ENCODE peak calls at places on chromosomes 6 and 20, in five cellular contexts. O is nucleus accumbens; H is iris pigment epithelial cell; E is RPMI7951; J is stimulated activated CD8-positive, alpha-beta memory T cell treated with anti-CD3 and anti-CD28 coated beads, Interleukin-4, amount 100 ng/mL, for 1 hour. N is an unnamed sample.

GRCh38 chr20:3092611-3093379 is 8.3 kb upstream of the AVP start:
- DNase-seq in J (no peak), E (no peak), H (no peak), O (no peak), N (no peak)

GRCh38 chr6:42727084-42727601 is 4.7 kb upstream of the PRPH2 start:
- DNase-seq in E (no peak), J (no peak), H (peak; percentile 24), O (no peak), N (no peak)

GRCh38 chr6:139977887-139978332 is 603.5 kb upstream of the CITED2 start:
- DNase-seq in O (no peak), E (peak; percentile 81), J (no peak), H (peak; percentile 86), N (no peak)

GRCh38 chr20:23998392-23998791 is 9.8 kb upstream of the GGTLC1 start:
- DNase-seq in J (no peak), O (no peak), E (no peak), H (no peak), N (no peak)

GRCh38 chr6:79510707-79511106 is 26.5 kb downstream of the LCA5 start:
- DNase-seq in O (no peak), H (no peak), E (no peak), J (no peak), N (no peak)

GRCh38 chr6:129567374-129567773 is 142.6 kb downstream of the ARHGAP18 start:
- DNase-seq in J (no peak), H (peak; percentile 34), O (no peak), E (peak; percentile 33), N (no peak)

GRCh38 chr6:118401325-118401998 is 146.6 kb upstream of the PLN start:
- DNase-seq in H (no peak), O (no peak), J (no peak), E (no peak), N (no peak)

GRCh38 chr6:170144952-170145587 is 145.8 kb downstream of the DLL1 start:
- DNase-seq in H (no peak), O (no peak), E (no peak), J (no peak), N (no peak)

GRCh38 chr6:118641042-118641441 is 10.3 kb downstream of the CEP85L start:
- DNase-seq in J (no peak), H (no peak), E (no peak), O (no peak), N (no peak)

GRCh38 chr20:49037962-49038387 is 8.1 kb upstream of the CSE1L start:
- DNase-seq in E (peak; percentile 56), H (peak; percentile 20), O (no peak), J (no peak), N (no peak)

GRCh38 chr6:157528931-157529653 is 148.1 kb downstream of the ZDHHC14 start:
- DNase-seq in J (no peak), E (peak; percentile 30), H (peak; percentile 73), O (no peak), N (no peak)

GRCh38 chr6:43739642-43740091 is 30.3 kb upstream of the VEGFA start:
- DNase-seq in J (no peak), E (no peak), H (no peak), O (no peak), N (no peak)

GRCh38 chr6:116309001-116309400 is 29.3 kb upstream of the TSPYL1 start:
- DNase-seq in H (no peak), J (no peak), E (no peak), O (no peak), N (no peak)

GRCh38 chr20:3812975-3813599 is 7.3 kb upstream of the AP5S1 start:
- DNase-seq in E (no peak), H (no peak), O (no peak), J (no peak), N (no peak)